ENCODE peak calls at places on chromosome 21, in five cellular contexts. R, U, H, B and S are unnamed samples.

GRCh38 chr21:45634511-45635183 is 8.9 kb upstream of the PCBP3 start:
- DNase-seq in B (peak; percentile 33), R (no peak), U (no peak), H (no peak), S (no peak)

GRCh38 chr21:37071561-37072238 is 1.2 kb downstream of the PIGP start:
- DNase-seq in H (peak; percentile 73), R (peak; percentile 74), U (peak; percentile 44), B (peak; percentile 86), S (no peak)

GRCh38 chr21:45041351-45041805 is 33.0 kb upstream of the ADARB1 start:
- DNase-seq in U (no peak), B (peak; percentile 85), R (peak; percentile 50), H (peak; percentile 79), S (no peak)

GRCh38 chr21:37214952-37215351 is 52.2 kb downstream of the VPS26C start:
- DNase-seq in H (no peak), R (no peak), B (no peak), U (no peak), S (no peak)

GRCh38 chr21:41167348-41168342 is at the start of gene BACE2:
- DNase-seq in R (peak; percentile 91), H (peak; percentile 79), B (peak; percentile 74), U (peak; percentile 50), S (no peak)

GRCh38 chr21:16159213-16159970 is 429.6 kb downstream of the USP25 start:
- DNase-seq in H (no peak), U (no peak), R (no peak), B (no peak), S (peak; percentile 6)

GRCh38 chr21:29155118-29155932 is 24.9 kb downstream of the MAP3K7CL start:
- DNase-seq in U (peak; percentile 74), R (no peak), B (peak; percentile 80), H (peak; percentile 63), S (no peak)

GRCh38 chr21:36059823-36060158 is 535 bp downstream of the SETD4 start:
- DNase-seq in B (no peak), H (no peak), U (no peak), R (peak; percentile 70), S (no peak)

GRCh38 chr21:45534591-45535331 is 7.5 kb downstream of the SLC19A1 start:
- DNase-seq in H (peak; percentile 76), B (peak; percentile 23), U (no peak), R (peak; percentile 66), S (no peak)

GRCh38 chr21:27149034-27149433 is 182.1 kb upstream of the ADAMTS5 start:
- DNase-seq in U (no peak), R (no peak), H (no peak), B (peak; percentile 20), S (no peak)

GRCh38 chr21:38806153-38806941 is 618 bp downstream of the ETS2 start:
- DNase-seq in R (no peak), U (peak; percentile 25), B (no peak), H (peak; percentile 69), S (no peak)

GRCh38 chr21:16081304-16081703 is 351.5 kb downstream of the USP25 start:
- DNase-seq in U (no peak), B (no peak), H (no peak), R (no peak), S (no peak)

GRCh38 chr21:16192900-16193299 is 463.1 kb downstream of the USP25 start:
- DNase-seq in U (no peak), H (no peak), B (peak; percentile 39), R (peak; percentile 24), S (no peak)

GRCh38 chr21:42562816-42563215 is 49.2 kb downstream of the SLC37A1 start:
- DNase-seq in R (no peak), U (no peak), H (peak; percentile 33), B (no peak), S (no peak)

GRCh38 chr21:41367598-41368360 is 6.0 kb downstream of the MX2 start:
- DNase-seq in U (no peak), B (no peak), H (no peak), R (no peak), S (no peak)

GRCh38 chr21:36310016-36310415 is 10.0 kb upstream of the MORC3 start:
- DNase-seq in B (no peak), H (no peak), R (no peak), U (no peak), S (no peak)

GRCh38 chr21:43866233-43866632 is 1.2 kb downstream of the AGPAT3 start:
- DNase-seq in H (no peak), B (peak; percentile 36), U (no peak), R (peak; percentile 75), S (peak; percentile 33)